ENCODE peak calls at places on chromosome 18, in six cellular contexts. N is AG09319, Y is smooth muscle cell of the brain vasculature, E is GM23248, O is AG04450, M is activated gamma-delta T cell treated with Interleukin-2 at 50 U/mL for 16 hours. W is an unnamed sample.

GRCh38 chr18:22451796-22452195 is 34.1 kb upstream of the CTAGE1 start:
- DNase-seq in N (no peak), Y (no peak), E (peak; percentile 38), O (no peak), M (no peak), W (no peak)

GRCh38 chr18:36850527-36851201 is 21.7 kb downstream of the KIAA1328 start:
- DNase-seq in N (no peak), Y (peak; percentile 36), E (peak; percentile 96), O (peak; percentile 63), M (no peak), W (peak; percentile 75)

GRCh38 chr18:70640336-70640887 is 351.6 kb downstream of the SOCS6 start:
- DNase-seq in N (no peak), Y (no peak), E (no peak), O (no peak), M (no peak), W (no peak)

GRCh38 chr18:1133541-1133940 is 228.9 kb downstream of the ADCYAP1 start:
- DNase-seq in N (no peak), Y (no peak), E (no peak), O (no peak), M (no peak), W (no peak)

GRCh38 chr18:66511810-66512209 is 92.1 kb downstream of the CDH19 start:
- DNase-seq in N (no peak), Y (no peak), E (no peak), O (no peak), M (no peak), W (no peak)

GRCh38 chr18:25704096-25704870 is 352.3 kb upstream of the ZNF521 start:
- DNase-seq in N (no peak), Y (no peak), E (no peak), O (no peak), M (no peak), W (no peak)

GRCh38 chr18:66949419-66949818 is 345.5 kb upstream of the CDH19 start:
- DNase-seq in N (no peak), Y (no peak), E (no peak), O (no peak), M (no peak), W (no peak)

GRCh38 chr18:79850731-79851130 is 53.0 kb downstream of the KCNG2 start:
- DNase-seq in N (no peak), Y (no peak), E (no peak), O (no peak), M (no peak), W (no peak)

GRCh38 chr18:65568866-65569265 is 181.9 kb upstream of the CDH7 start:
- DNase-seq in N (no peak), Y (no peak), E (no peak), O (no peak), M (no peak), W (no peak)

GRCh38 chr18:11324956-11325873 is 175.8 kb upstream of the PIEZO2 start:
- DNase-seq in N (no peak), Y (no peak), E (peak; percentile 94), O (no peak), M (no peak), W (peak; percentile 59)

GRCh38 chr18:2719040-2719439 is 63.5 kb downstream of the SMCHD1 start:
- DNase-seq in N (no peak), Y (no peak), E (no peak), O (no peak), M (no peak), W (no peak)

GRCh38 chr18:8982416-8983183 is 119.9 kb upstream of the NDUFV2 start:
- DNase-seq in N (peak; percentile 84), Y (peak; percentile 24), E (peak; percentile 81), O (peak; percentile 58), M (no peak), W (peak; percentile 93)

GRCh38 chr18:63604791-63605567 is 17.8 kb downstream of the SERPINB13 start:
- DNase-seq in N (no peak), Y (no peak), E (peak; percentile 84), O (no peak), M (no peak), W (peak; percentile 19)

GRCh38 chr18:11305507-11305906 is 156.1 kb upstream of the PIEZO2 start:
- DNase-seq in N (no peak), Y (no peak), E (no peak), O (no peak), M (no peak), W (no peak)

GRCh38 chr18:21262979-21263378 is 20.9 kb downstream of the GREB1L start:
- DNase-seq in N (no peak), Y (no peak), E (no peak), O (no peak), M (no peak), W (no peak)

GRCh38 chr18:48018806-48019295 is 88.4 kb upstream of the SMAD2 start:
- DNase-seq in N (no peak), Y (no peak), E (no peak), O (no peak), M (no peak), W (no peak)

GRCh38 chr18:74817576-74817975 is 219.9 kb downstream of the ZNF407 start:
- DNase-seq in N (no peak), Y (no peak), E (peak; percentile 16), O (no peak), M (no peak), W (no peak)

GRCh38 chr18:37956902-37957301 is 391.3 kb upstream of the CELF4 start:
- DNase-seq in N (no peak), Y (no peak), E (no peak), O (no peak), M (no peak), W (no peak)

GRCh38 chr18:12403601-12404506 is 3.9 kb upstream of the PRELID3A start:
- DNase-seq in N (peak; percentile 62), Y (peak; percentile 44), E (peak; percentile 93), O (peak; percentile 70), M (no peak), W (peak; percentile 71)

GRCh38 chr18:3345885-3346284 is 84.0 kb downstream of the MYL12B start:
- DNase-seq in N (no peak), Y (no peak), E (no peak), O (no peak), M (no peak), W (no peak)

GRCh38 chr18:79577451-79578395 is 101.9 kb upstream of the CTDP1 start:
- DNase-seq in N (no peak), Y (no peak), E (peak; percentile 13), O (no peak), M (no peak), W (no peak)

GRCh38 chr18:66124394-66124793 is 373.6 kb downstream of the CDH7 start:
- DNase-seq in N (no peak), Y (no peak), E (no peak), O (no peak), M (no peak), W (no peak)

GRCh38 chr18:23635283-23636040 is 27.2 kb downstream of the ANKRD29 start:
- DNase-seq in N (no peak), Y (no peak), E (peak; percentile 22), O (no peak), M (no peak), W (no peak)

GRCh38 chr18:74950479-74950878 is 258.5 kb downstream of the PTGR3 start:
- DNase-seq in N (no peak), Y (no peak), E (no peak), O (no peak), M (no peak), W (no peak)

GRCh38 chr18:7688580-7688979 is 121.5 kb downstream of the PTPRM start:
- DNase-seq in N (no peak), Y (no peak), E (no peak), O (no peak), M (no peak), W (no peak)

GRCh38 chr18:26056291-26056690 is 34.1 kb downstream of the SS18 start:
- DNase-seq in N (no peak), Y (no peak), E (peak; percentile 45), O (peak; percentile 4), M (no peak), W (no peak)

GRCh38 chr18:35616664-35617423 is 35.3 kb downstream of the GALNT1 start:
- DNase-seq in N (no peak), Y (peak; percentile 35), E (peak; percentile 76), O (peak; percentile 32), M (peak; percentile 60), W (peak; percentile 45)

GRCh38 chr18:44514106-44514505 is 166.6 kb upstream of the SETBP1 start:
- DNase-seq in N (no peak), Y (no peak), E (peak; percentile 5), O (no peak), M (no peak), W (no peak)

GRCh38 chr18:10010611-10011015 is 96.8 kb downstream of the VAPA start:
- DNase-seq in N (peak; percentile 78), Y (peak; percentile 15), E (peak; percentile 94), O (peak; percentile 81), M (no peak), W (peak; percentile 80)

GRCh38 chr18:55433688-55434087 is 154.3 kb downstream of the TCF4 start:
- DNase-seq in N (no peak), Y (no peak), E (no peak), O (no peak), M (no peak), W (no peak)

GRCh38 chr18:2147866-2148265 is 423.4 kb downstream of the METTL4 start:
- DNase-seq in N (no peak), Y (no peak), E (no peak), O (no peak), M (no peak), W (no peak)

GRCh38 chr18:46858290-46858689 is 59.0 kb downstream of the PIAS2 start:
- DNase-seq in N (no peak), Y (no peak), E (no peak), O (no peak), M (no peak), W (no peak)

W was measured in BJ.